ENCODE peak calls at places on chromosomes 4 and X, in eight cellular contexts. W is lower lobe of right lung; O is tibial artery; Q is GM23338; I is ovary; D is CD4-positive, alpha-beta memory T cell; S is CD4-positive, CD25-positive, alpha-beta regulatory T cell; A is neural progenitor cell. K is an unnamed sample. For H3K4me1 and H3K36me3, the result is how much of the 10 kb centered on the place peaks cover.

GRCh38 chr4:188578657-188579056 is 439.4 kb downstream of the TRIML1 start:
- DNase-seq in W (no peak), O (no peak), Q (no peak), I (no peak), D (no peak), S (no peak), A (no peak), K (no peak)

GRCh38 chrX:13966071-13966850 is 63.4 kb downstream of the GEMIN8 start:
- DNase-seq in W (no peak), O (peak), Q (no peak), I (no peak), D (no peak), S (no peak), A (no peak), K (no peak)

GRCh38 chr4:83217721-83218522 is 66.7 kb downstream of the COQ2 start:
- DNase-seq in W (no peak), O (no peak), Q (no peak), I (no peak), D (peak), S (peak), A (no peak), K (no peak)

GRCh38 chrX:116239944-116240391 is 69.4 kb downstream of the AGTR2 start:
- DNase-seq in W (no peak), O (no peak), Q (no peak), I (no peak), D (no peak), S (no peak), A (no peak), K (no peak)

GRCh38 chrX:109890910-109891502 is 111.9 kb upstream of the TMEM164 start:
- DNase-seq in W (peak), O (peak), Q (peak), I (peak), D (peak), S (peak), A (peak), K (peak)

GRCh38 chr4:96729641-96730040 is 889.7 kb downstream of the PDHA2 start:
- DNase-seq in W (no peak), O (no peak), Q (no peak), I (no peak), D (no peak), S (no peak), A (no peak), K (no peak)

GRCh38 chr4:145618210-145618911 is 824 bp upstream of the MMAA start:
- DNase-seq in W (no peak), O (no peak), Q (no peak), I (peak), D (no peak), S (no peak), A (peak), K (no peak)

GRCh38 chrX:136623400-136623799 is 24.6 kb upstream of the CD40LG start:
- DNase-seq in W (no peak), O (no peak), Q (no peak), I (no peak), D (no peak), S (no peak), A (no peak), K (no peak)

GRCh38 chr4:24659241-24659961 is 75.0 kb upstream of the DHX15 start:
- DNase-seq in W (no peak), O (no peak), Q (peak), I (no peak), D (no peak), S (no peak), A (no peak), K (peak)

GRCh38 chr4:43607827-43608461 is 715.4 kb downstream of the GRXCR1 start:
- DNase-seq in W (no peak), O (no peak), Q (no peak), I (no peak), D (no peak), S (no peak), A (no peak), K (no peak)

GRCh38 chr4:183213996-183214395 is 106.1 kb downstream of the CLDN22 start:
- DNase-seq in W (no peak), O (no peak), Q (no peak), I (no peak), D (no peak), S (no peak), A (no peak), K (peak)

DNA sequence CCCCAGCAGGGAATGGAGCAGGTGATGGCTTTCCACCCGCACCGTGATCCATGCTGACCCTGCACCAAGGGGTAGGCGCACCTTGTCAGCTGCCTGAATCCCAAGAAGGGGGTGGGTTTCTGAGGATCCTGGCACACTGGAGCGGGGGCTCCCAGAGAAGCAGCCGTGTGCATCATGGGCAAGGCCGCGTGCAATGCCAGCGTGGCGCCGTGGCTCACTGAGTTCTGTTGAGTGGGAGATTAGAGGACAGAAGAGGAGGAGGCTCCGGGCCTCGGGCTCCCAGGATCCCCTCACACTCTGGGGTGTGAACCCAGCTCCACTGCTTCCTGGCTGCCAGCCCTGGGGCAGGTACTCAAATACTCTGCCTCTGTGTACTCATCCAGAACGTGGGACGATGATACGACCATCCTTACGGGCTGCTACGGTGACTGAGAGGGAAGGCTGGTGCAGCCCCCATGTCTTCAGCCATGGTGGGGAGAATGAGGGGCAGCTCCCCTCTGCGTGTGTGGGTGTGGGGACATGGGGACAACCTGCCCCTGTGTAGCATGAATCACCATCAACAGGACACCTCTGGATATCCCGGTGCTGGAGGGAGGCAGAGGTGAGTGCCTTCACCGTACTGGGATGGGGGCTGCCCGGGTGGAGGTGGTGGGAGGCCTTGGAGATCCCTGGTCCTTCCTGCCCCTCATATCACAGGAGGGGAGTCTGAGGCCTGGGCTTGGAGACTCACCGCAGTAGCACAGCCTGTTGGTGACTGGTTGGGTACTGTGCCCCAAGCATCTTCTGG is 52.6 kb downstream of the CPZ start:
- DNase-seq in W (peak), O (no peak), Q (no peak), I (no peak), D (no peak), S (no peak), A (no peak), K (no peak)
- H3K4me1 ChIP-seq in W (under half), O (under half), Q (under half), I (under half), D (under half), S (under half), A (under half), K (under half)

GRCh38 chrX:47208108-47208507 is 10.4 kb upstream of the CDK16 start:
- DNase-seq in W (no peak), O (no peak), Q (no peak), I (no peak), D (no peak), S (no peak), A (no peak), K (no peak)

GRCh38 chrX:47206316-47206715 is 12.2 kb upstream of the CDK16 start:
- DNase-seq in W (no peak), O (no peak), Q (no peak), I (no peak), D (no peak), S (no peak), A (no peak), K (no peak)

GRCh38 chrX:47202877-47203276 is 9.2 kb downstream of the UBA1 start:
- DNase-seq in W (no peak), O (no peak), Q (no peak), I (no peak), D (no peak), S (no peak), A (no peak), K (no peak)

GRCh38 chrX:47202316-47202715 is 8.7 kb downstream of the UBA1 start:
- DNase-seq in W (no peak), O (no peak), Q (no peak), I (no peak), D (no peak), S (no peak), A (no peak), K (no peak)

DNA sequence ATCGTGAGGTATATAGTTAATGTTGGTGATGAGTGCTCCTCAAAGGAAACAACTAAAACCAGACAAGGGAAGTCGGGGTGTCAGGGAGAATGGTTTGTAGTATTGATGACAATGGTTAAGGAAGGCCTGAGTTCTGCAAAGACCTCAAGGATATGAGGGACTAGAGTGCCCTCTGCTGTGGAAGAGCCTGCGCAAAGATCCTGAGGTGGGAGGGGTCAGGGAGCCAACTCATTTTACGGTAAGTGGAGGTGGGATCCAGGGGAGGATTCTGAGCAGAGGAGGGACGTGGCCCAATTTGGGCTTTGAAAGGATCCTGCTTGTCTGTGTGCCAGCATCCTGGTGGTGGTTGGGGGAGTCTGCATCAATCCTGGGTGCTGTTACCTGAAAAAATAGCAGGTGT is 11.3 kb downstream of the UBA1 start:
- DNase-seq in W (no peak), O (no peak), Q (no peak), I (no peak), D (no peak), S (no peak), A (peak), K (no peak)
- H3K36me3 ChIP-seq in W (half or more), O (half or more), Q (under half), I (under half), D (half or more), S (half or more), A (under half), K (half or more)

DNA sequence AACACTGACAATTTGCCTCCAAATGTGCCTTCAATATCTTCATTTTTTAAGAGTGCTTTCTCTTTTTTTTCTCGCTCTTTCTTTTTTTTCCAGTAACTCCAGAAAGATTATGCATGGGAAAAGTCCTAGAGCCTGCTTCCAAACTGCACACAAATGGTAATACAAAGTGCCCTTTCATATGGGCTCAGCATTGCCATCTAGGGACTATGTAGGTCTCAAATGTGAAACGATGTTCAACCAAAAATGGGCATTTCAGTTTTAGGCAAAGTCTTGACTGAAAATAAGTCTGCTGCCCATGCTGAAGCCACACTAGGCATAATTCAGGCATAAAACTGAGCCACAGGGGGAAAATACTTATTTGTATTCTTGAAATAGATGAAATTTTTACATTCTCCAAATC is 65.6 kb downstream of the SYNPO2 start:
- DNase-seq in W (no peak), O (no peak), Q (no peak), I (no peak), D (no peak), S (no peak), A (no peak), K (no peak)
- H3K4me1 ChIP-seq in W (under half), O (under half), Q (under half), I (under half), D (under half), S (under half), A (under half), K (under half)

DNA sequence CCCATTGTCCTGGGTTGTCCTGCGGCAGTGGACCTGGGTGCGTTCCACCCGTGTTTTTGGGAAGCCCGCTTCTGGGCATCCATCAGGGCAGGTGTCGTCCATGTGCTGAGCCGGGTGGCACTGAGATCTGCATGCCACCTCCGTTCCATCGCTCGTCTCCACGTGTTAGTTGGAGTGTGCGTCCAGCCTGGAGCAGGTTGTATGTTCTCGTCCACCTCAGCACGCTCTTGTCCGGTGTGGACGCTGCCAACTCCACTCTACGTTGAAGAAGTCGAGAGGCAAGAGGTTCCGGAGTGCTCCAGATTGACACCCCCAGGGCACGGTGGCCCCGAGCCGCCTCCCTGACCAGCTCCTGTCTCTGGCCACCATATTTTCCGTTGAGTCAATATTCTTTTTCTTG is 33.9 kb downstream of the PCGF3 start:
- DNase-seq in W (no peak), O (no peak), Q (no peak), I (no peak), D (no peak), S (no peak), A (no peak), K (no peak)
- H3K36me3 ChIP-seq in W (half or more), O (half or more), Q (under half), I (under half), D (under half), S (under half), A (under half), K (under half)

DNA sequence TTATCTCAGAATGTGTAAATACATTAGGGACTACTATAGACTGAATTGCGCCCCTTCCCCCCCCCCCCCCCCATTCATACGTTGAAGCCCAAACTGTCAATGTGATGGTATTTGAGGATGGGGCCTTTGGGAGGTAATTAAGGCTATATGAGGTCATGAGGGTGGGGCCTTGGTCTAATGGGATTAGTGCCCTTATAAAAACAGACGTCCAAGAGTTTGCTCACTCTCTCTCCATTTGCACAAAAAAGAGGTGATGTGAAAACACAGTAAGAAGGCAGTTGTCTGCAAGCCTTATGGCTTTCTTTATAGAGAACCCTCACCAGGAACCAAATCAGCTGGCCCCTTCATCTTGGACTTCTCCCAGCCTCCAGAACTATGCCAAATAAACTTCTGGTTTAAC is 15.3 kb downstream of the SPACA5 start:
- DNase-seq in W (no peak), O (no peak), Q (no peak), I (no peak), D (no peak), S (no peak), A (no peak), K (peak)
- H3K4me1 ChIP-seq in W (under half), O (under half), Q (under half), I (under half), D (under half), S (under half), A (under half), K (under half)